ENCODE peak calls at places on chromosomes 5 and 9, in six cellular contexts. One of them, this sample, is unnamed.

GRCh38 chr9:101418518-101419111 is 17.0 kb downstream of the ALDOB start:
- DNase-seq in fibroblast of mammary gland: peak
- DNase-seq in C1 segment of cervical spinal cord: no peak
- DNase-seq in mucosa of gallbladder: no peak
- DNase-seq in NCI-H146: no peak
- DNase-seq in KBM-7: no peak
- DNase-seq in this sample: no peak

GRCh38 chr5:115402822-115403577 is 106.5 kb upstream of the CCDC112 start:
- DNase-seq in fibroblast of mammary gland: peak
- DNase-seq in C1 segment of cervical spinal cord: no peak
- DNase-seq in mucosa of gallbladder: no peak
- DNase-seq in NCI-H146: no peak
- DNase-seq in KBM-7: no peak
- DNase-seq in this sample: no peak

GRCh38 chr5:14663734-14664269 is 716 bp upstream of the OTULIN start:
- DNase-seq in fibroblast of mammary gland: no peak
- DNase-seq in C1 segment of cervical spinal cord: no peak
- DNase-seq in mucosa of gallbladder: no peak
- DNase-seq in NCI-H146: peak
- DNase-seq in KBM-7: no peak
- DNase-seq in this sample: peak

GRCh38 chr9:2132484-2133082 is 117.4 kb downstream of the SMARCA2 start:
- DNase-seq in fibroblast of mammary gland: peak
- DNase-seq in C1 segment of cervical spinal cord: no peak
- DNase-seq in mucosa of gallbladder: no peak
- DNase-seq in NCI-H146: peak
- DNase-seq in KBM-7: peak
- DNase-seq in this sample: no peak

GRCh38 chr9:84357235-84357634 is 16.7 kb upstream of the SLC28A3 start:
- DNase-seq in fibroblast of mammary gland: peak
- DNase-seq in C1 segment of cervical spinal cord: no peak
- DNase-seq in mucosa of gallbladder: no peak
- DNase-seq in NCI-H146: no peak
- DNase-seq in KBM-7: no peak
- DNase-seq in this sample: no peak

GRCh38 chr9:591292-591691 is 250.2 kb upstream of the DMRT1 start:
- DNase-seq in fibroblast of mammary gland: no peak
- DNase-seq in C1 segment of cervical spinal cord: no peak
- DNase-seq in mucosa of gallbladder: peak
- DNase-seq in NCI-H146: no peak
- DNase-seq in KBM-7: no peak
- DNase-seq in this sample: no peak

GRCh38 chr9:113602126-113603119 is 138.9 kb downstream of the RGS3 start:
- DNase-seq in fibroblast of mammary gland: peak
- DNase-seq in C1 segment of cervical spinal cord: no peak
- DNase-seq in mucosa of gallbladder: peak
- DNase-seq in NCI-H146: peak
- DNase-seq in KBM-7: peak
- DNase-seq in this sample: no peak

GRCh38 chr5:168430303-168430702 is 56.0 kb upstream of the RARS1 start:
- DNase-seq in fibroblast of mammary gland: no peak
- DNase-seq in C1 segment of cervical spinal cord: no peak
- DNase-seq in mucosa of gallbladder: peak
- DNase-seq in NCI-H146: no peak
- DNase-seq in KBM-7: no peak
- DNase-seq in this sample: no peak

GRCh38 chr9:93207326-93207814 is 23.4 kb downstream of the WNK2 start:
- DNase-seq in fibroblast of mammary gland: peak
- DNase-seq in C1 segment of cervical spinal cord: no peak
- DNase-seq in mucosa of gallbladder: peak
- DNase-seq in NCI-H146: peak
- DNase-seq in KBM-7: no peak
- DNase-seq in this sample: no peak

GRCh38 chr5:75656311-75657003 is 45.2 kb downstream of the ANKDD1B start:
- DNase-seq in fibroblast of mammary gland: peak
- DNase-seq in C1 segment of cervical spinal cord: peak
- DNase-seq in mucosa of gallbladder: no peak
- DNase-seq in NCI-H146: peak
- DNase-seq in KBM-7: no peak
- DNase-seq in this sample: no peak

GRCh38 chr5:139930406-139930805 is 112.7 kb downstream of the NRG2 start:
- DNase-seq in fibroblast of mammary gland: no peak
- DNase-seq in C1 segment of cervical spinal cord: no peak
- DNase-seq in mucosa of gallbladder: no peak
- DNase-seq in NCI-H146: no peak
- DNase-seq in KBM-7: no peak
- DNase-seq in this sample: no peak

GRCh38 chr9:116191757-116192415 is 38.3 kb downstream of the PAPPA start:
- DNase-seq in fibroblast of mammary gland: no peak
- DNase-seq in C1 segment of cervical spinal cord: no peak
- DNase-seq in mucosa of gallbladder: no peak
- DNase-seq in NCI-H146: no peak
- DNase-seq in KBM-7: no peak
- DNase-seq in this sample: no peak

GRCh38 chr5:7519564-7519963 is 123.6 kb downstream of the ADCY2 start:
- DNase-seq in fibroblast of mammary gland: no peak
- DNase-seq in C1 segment of cervical spinal cord: no peak
- DNase-seq in mucosa of gallbladder: no peak
- DNase-seq in NCI-H146: no peak
- DNase-seq in KBM-7: no peak
- DNase-seq in this sample: no peak

GRCh38 chr5:100575815-100576214 is 40.6 kb downstream of the FAM174A start:
- DNase-seq in fibroblast of mammary gland: no peak
- DNase-seq in C1 segment of cervical spinal cord: no peak
- DNase-seq in mucosa of gallbladder: no peak
- DNase-seq in NCI-H146: no peak
- DNase-seq in KBM-7: no peak
- DNase-seq in this sample: no peak

GRCh38 chr9:127569819-127570401 is 42.2 kb upstream of the STXBP1 start:
- DNase-seq in fibroblast of mammary gland: no peak
- DNase-seq in C1 segment of cervical spinal cord: no peak
- DNase-seq in mucosa of gallbladder: no peak
- DNase-seq in NCI-H146: peak
- DNase-seq in KBM-7: no peak
- DNase-seq in this sample: no peak

GRCh38 chr5:55918097-55919035 is 67.2 kb downstream of the IL31RA start:
- DNase-seq in fibroblast of mammary gland: no peak
- DNase-seq in C1 segment of cervical spinal cord: no peak
- DNase-seq in mucosa of gallbladder: no peak
- DNase-seq in NCI-H146: no peak
- DNase-seq in KBM-7: no peak
- DNase-seq in this sample: no peak

GRCh38 chr5:134100283-134101011 is 14.0 kb upstream of the TCF7 start:
- DNase-seq in fibroblast of mammary gland: peak
- DNase-seq in C1 segment of cervical spinal cord: no peak
- DNase-seq in mucosa of gallbladder: no peak
- DNase-seq in NCI-H146: no peak
- DNase-seq in KBM-7: no peak
- DNase-seq in this sample: no peak

GRCh38 chr5:52925001-52925400 is 64.2 kb upstream of the ITGA2 start:
- DNase-seq in fibroblast of mammary gland: no peak
- DNase-seq in C1 segment of cervical spinal cord: no peak
- DNase-seq in mucosa of gallbladder: no peak
- DNase-seq in NCI-H146: no peak
- DNase-seq in KBM-7: no peak
- DNase-seq in this sample: no peak

GRCh38 chr9:7369384-7369821 is 430.2 kb downstream of the DMAC1 start:
- DNase-seq in fibroblast of mammary gland: no peak
- DNase-seq in C1 segment of cervical spinal cord: no peak
- DNase-seq in mucosa of gallbladder: no peak
- DNase-seq in NCI-H146: no peak
- DNase-seq in KBM-7: no peak
- DNase-seq in this sample: no peak

GRCh38 chr5:116947691-116948528 is 373.3 kb upstream of the SEMA6A start:
- DNase-seq in fibroblast of mammary gland: peak
- DNase-seq in C1 segment of cervical spinal cord: peak
- DNase-seq in mucosa of gallbladder: peak
- DNase-seq in NCI-H146: peak
- DNase-seq in KBM-7: peak
- DNase-seq in this sample: peak

GRCh38 chr9:61671276-61671973 is 481.6 kb downstream of the SPATA31A7 start:
- DNase-seq in fibroblast of mammary gland: no peak
- DNase-seq in C1 segment of cervical spinal cord: no peak
- DNase-seq in mucosa of gallbladder: peak
- DNase-seq in NCI-H146: no peak
- DNase-seq in KBM-7: no peak
- DNase-seq in this sample: no peak

GRCh38 chr5:16579142-16579541 is 37.7 kb downstream of the RETREG1 start:
- DNase-seq in fibroblast of mammary gland: no peak
- DNase-seq in C1 segment of cervical spinal cord: peak
- DNase-seq in mucosa of gallbladder: no peak
- DNase-seq in NCI-H146: peak
- DNase-seq in KBM-7: no peak
- DNase-seq in this sample: no peak

GRCh38 chr9:82586918-82587356 is 476.0 kb downstream of the RASEF start:
- DNase-seq in fibroblast of mammary gland: no peak
- DNase-seq in C1 segment of cervical spinal cord: no peak
- DNase-seq in mucosa of gallbladder: no peak
- DNase-seq in NCI-H146: no peak
- DNase-seq in KBM-7: no peak
- DNase-seq in this sample: no peak

GRCh38 chr5:59757442-59757841 is 136.1 kb downstream of the PDE4D start:
- DNase-seq in fibroblast of mammary gland: peak
- DNase-seq in C1 segment of cervical spinal cord: no peak
- DNase-seq in mucosa of gallbladder: no peak
- DNase-seq in NCI-H146: peak
- DNase-seq in KBM-7: no peak
- DNase-seq in this sample: no peak

This sample was measured in KG1.